ENCODE peak calls at places on chromosomes 2 and 18, in seven cellular contexts. D is choroid plexus epithelial cell, G is left lung, R is IMR-90, P is upper lobe of right lung, W is mucosa of descending colon, J is fibroblast of pulmonary artery. K is an unnamed sample.

GRCh38 chr2:147628971-147629421 is 215.8 kb upstream of the ACVR2A start:
- DNase-seq in D (no peak), G (no peak), R (no peak), P (no peak), W (no peak), J (no peak), K (peak)

GRCh38 chr2:113157897-113158753 is 15.6 kb upstream of the PSD4 start:
- DNase-seq in D (peak), G (no peak), R (peak), P (no peak), W (no peak), J (peak), K (peak)

GRCh38 chr2:85389139-85389538 is 21.0 kb downstream of the CAPG start:
- DNase-seq in D (no peak), G (no peak), R (no peak), P (no peak), W (no peak), J (no peak), K (no peak)

GRCh38 chr18:28706397-28706796 is 529.5 kb upstream of the CDH2 start:
- DNase-seq in D (no peak), G (no peak), R (no peak), P (no peak), W (no peak), J (no peak), K (no peak)

GRCh38 chr2:95052301-95052700 is 26.8 kb downstream of the MAL start:
- DNase-seq in D (no peak), G (no peak), R (no peak), P (peak), W (no peak), J (no peak), K (peak)

GRCh38 chr2:64914735-64915509 is 74.3 kb upstream of the SLC1A4 start:
- DNase-seq in D (peak), G (no peak), R (peak), P (no peak), W (no peak), J (peak), K (no peak)

GRCh38 chr2:40041983-40042382 is 262.9 kb upstream of the THUMPD2 start:
- DNase-seq in D (peak), G (no peak), R (peak), P (no peak), W (no peak), J (peak), K (no peak)

GRCh38 chr2:238039985-238040384 is 20.8 kb upstream of the SCLY start:
- DNase-seq in D (no peak), G (no peak), R (no peak), P (no peak), W (no peak), J (no peak), K (no peak)

GRCh38 chr2:135916232-135916631 is 40.0 kb upstream of the MCM6 start:
- DNase-seq in D (peak), G (no peak), R (peak), P (no peak), W (no peak), J (peak), K (peak)

GRCh38 chr18:13267517-13267916 is 49.0 kb downstream of the LDLRAD4 start:
- DNase-seq in D (no peak), G (no peak), R (no peak), P (peak), W (no peak), J (no peak), K (no peak)

GRCh38 chr2:17878222-17879136 is at the start of gene KCNS3:
- DNase-seq in D (peak), G (peak), R (peak), P (peak), W (peak), J (peak), K (peak)

GRCh38 chr18:26794210-26795101 is 71.1 kb downstream of the AQP4 start:
- DNase-seq in D (no peak), G (no peak), R (no peak), P (no peak), W (no peak), J (no peak), K (peak)

GRCh38 chr2:121187922-121188411 is 97.0 kb downstream of the TFCP2L1 start:
- DNase-seq in D (no peak), G (no peak), R (no peak), P (no peak), W (no peak), J (no peak), K (no peak)

GRCh38 chr18:39105095-39105494 is 1539.5 kb upstream of the CELF4 start:
- DNase-seq in D (no peak), G (no peak), R (no peak), P (no peak), W (no peak), J (no peak), K (no peak)

GRCh38 chr2:66582975-66583842 is 148.3 kb downstream of the MEIS1 start:
- DNase-seq in D (no peak), G (no peak), R (peak), P (no peak), W (no peak), J (no peak), K (no peak)

GRCh38 chr2:25078171-25079049 is 36.5 kb downstream of the EFR3B start:
- DNase-seq in D (peak), G (no peak), R (peak), P (no peak), W (no peak), J (peak), K (peak)

GRCh38 chr18:59954746-59955145 is 55.0 kb downstream of the PMAIP1 start:
- DNase-seq in D (peak), G (no peak), R (peak), P (no peak), W (no peak), J (peak), K (peak)

GRCh38 chr2:42979416-42979869 is 187.1 kb upstream of the HAAO start:
- DNase-seq in D (no peak), G (no peak), R (no peak), P (peak), W (peak), J (no peak), K (no peak)
- TF ChIP-seq CTCF in D (peak), G (no peak), R (no peak), P (no peak), W (no peak), J (no peak), K (no peak)

GRCh38 chr2:55057474-55057873 is 7.2 kb upstream of the RTN4 start:
- DNase-seq in D (no peak), G (no peak), R (no peak), P (no peak), W (no peak), J (no peak), K (no peak)

GRCh38 chr2:55052087-55053061 is 2.1 kb upstream of the RTN4 start:
- DNase-seq in D (no peak), G (no peak), R (peak), P (no peak), W (no peak), J (no peak), K (no peak)

GRCh38 chr2:55054076-55054475 is 3.8 kb upstream of the RTN4 start:
- DNase-seq in D (no peak), G (no peak), R (no peak), P (no peak), W (no peak), J (no peak), K (no peak)

GRCh38 chr2:55054476-55054875 is 4.2 kb upstream of the RTN4 start:
- DNase-seq in D (no peak), G (no peak), R (no peak), P (no peak), W (no peak), J (no peak), K (no peak)

GRCh38 chr2:55056024-55056521 is 5.8 kb upstream of the RTN4 start:
- DNase-seq in D (peak), G (no peak), R (peak), P (no peak), W (no peak), J (peak), K (peak)
- H3K4me3 ChIP-seq in D (peak), G (no peak), R (no peak), P (no peak), W (no peak), J (no peak), K (no peak)

GRCh38 chr18:63152096-63152495 is 167.5 kb downstream of the BCL2 start:
- DNase-seq in D (no peak), G (no peak), R (no peak), P (no peak), W (no peak), J (no peak), K (no peak)

GRCh38 chr18:63150326-63150725 is 169.2 kb downstream of the BCL2 start:
- DNase-seq in D (no peak), G (no peak), R (no peak), P (no peak), W (no peak), J (no peak), K (no peak)

GRCh38 chr18:63152791-63153190 is 166.8 kb downstream of the BCL2 start:
- DNase-seq in D (no peak), G (no peak), R (no peak), P (no peak), W (no peak), J (no peak), K (no peak)

GRCh38 chr18:63149200-63149587 is 170.4 kb downstream of the BCL2 start:
- DNase-seq in D (no peak), G (no peak), R (no peak), P (no peak), W (no peak), J (no peak), K (no peak)

GRCh38 chr18:63150942-63151421 is 168.6 kb downstream of the BCL2 start:
- DNase-seq in D (no peak), G (no peak), R (no peak), P (no peak), W (no peak), J (no peak), K (peak)
- TF ChIP-seq CTCF in D (no peak), G (no peak), R (no peak), P (no peak), W (no peak), J (no peak), K (no peak)

DNA sequence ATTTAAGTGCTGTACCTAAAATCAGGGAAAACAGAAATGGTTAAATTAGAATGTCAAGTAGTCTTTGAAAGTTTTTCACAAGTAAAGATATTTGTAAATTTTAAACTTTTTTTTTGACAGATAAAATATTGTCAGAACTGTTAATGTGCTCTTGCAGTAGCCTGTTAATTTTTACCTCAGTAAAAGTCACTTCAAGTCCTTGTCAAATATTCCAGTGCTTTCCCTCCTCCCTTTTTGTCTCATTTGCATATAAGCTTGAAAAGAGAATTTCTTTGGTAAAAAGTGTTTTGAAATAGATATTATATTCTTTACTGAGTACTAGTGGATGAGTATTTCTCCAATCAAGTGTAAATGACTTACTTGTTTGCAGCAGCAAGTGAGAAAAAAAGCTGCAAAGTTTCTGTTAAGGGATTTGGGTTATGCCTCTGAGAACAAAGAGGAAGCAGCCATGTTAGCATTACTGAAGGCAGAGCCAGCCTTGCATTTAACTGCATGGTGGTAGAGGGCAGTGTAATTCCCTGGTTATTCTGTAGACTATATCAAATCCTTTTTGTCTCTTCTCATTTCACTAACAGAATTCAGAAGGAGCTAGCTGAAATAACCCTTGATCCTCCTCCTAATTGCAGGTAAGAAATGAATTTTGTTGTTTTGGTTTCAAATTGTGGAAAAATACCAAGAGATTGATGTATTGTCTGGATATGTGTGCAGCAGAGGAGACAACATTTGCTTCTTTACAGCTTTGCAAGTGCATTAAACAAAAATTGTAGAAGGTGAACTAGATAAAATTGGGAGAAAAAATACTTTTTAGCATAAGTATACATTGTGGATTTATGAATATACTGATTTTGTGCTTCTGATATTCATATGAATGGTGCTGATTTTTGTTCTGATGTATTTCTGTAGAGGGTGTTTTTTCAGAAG is 3.3 kb downstream of the UBE2E3 start:
- DNase-seq in D (peak), G (no peak), R (peak), P (no peak), W (no peak), J (peak), K (peak)
- H3K4me3 ChIP-seq in D (peak), G (no peak), R (no peak), P (no peak), W (no peak), J (peak), K (no peak)

DNA sequence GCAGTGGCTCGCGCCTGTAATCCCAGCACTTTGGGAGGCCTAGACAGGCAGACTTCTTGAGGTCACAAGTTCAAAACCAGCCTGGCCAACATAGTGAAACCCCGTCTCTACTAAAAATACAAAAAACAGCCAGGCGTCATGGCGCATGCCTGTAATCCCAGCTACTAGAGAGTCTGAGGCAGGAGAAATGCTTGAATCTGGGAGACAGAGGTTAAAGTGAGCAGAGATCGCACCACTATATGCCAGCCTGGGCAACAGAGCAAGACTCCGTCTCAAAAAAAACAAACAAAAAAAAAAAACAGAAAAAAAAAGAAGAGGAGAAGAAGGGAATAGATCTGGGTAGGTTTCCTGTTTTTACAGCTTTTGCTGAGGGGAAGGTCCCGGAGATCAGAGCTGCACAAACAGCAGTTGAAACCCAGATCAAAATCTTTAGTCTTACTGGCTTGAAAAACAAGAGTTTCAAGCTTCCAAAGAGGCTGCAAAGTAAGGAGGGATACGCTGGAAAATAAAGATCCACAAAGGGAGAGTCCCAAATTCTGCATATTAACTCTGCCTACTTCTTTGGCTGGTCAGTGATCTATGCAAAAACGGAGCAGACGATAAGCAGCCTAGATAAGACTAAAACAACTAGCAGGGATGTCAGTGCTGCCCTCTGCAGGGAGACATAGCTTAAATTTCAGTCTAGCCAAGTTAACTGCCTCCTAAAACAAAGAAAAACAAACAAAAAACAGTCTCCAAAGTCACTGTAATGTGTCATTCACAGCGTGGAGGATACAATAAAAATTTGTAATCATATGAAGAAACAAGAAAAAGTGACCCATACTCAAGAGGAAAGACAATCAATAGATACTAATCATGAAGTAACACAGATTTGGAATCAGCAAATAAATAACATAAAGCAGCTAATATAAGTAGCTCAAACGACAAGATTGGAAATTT is 74.1 kb downstream of the TLK1 start:
- DNase-seq in D (peak), G (no peak), R (peak), P (no peak), W (no peak), J (peak), K (peak)
- TF ChIP-seq CTCF in D (peak), G (peak), R (peak), P (peak), W (peak), J (peak), K (peak)

GRCh38 chr2:202031261-202031986 is 2.2 kb upstream of the FZD7 start:
- DNase-seq in D (no peak), G (no peak), R (no peak), P (no peak), W (no peak), J (no peak), K (no peak)
- H3K4me3 ChIP-seq in D (no peak), G (no peak), R (peak), P (peak), W (no peak), J (no peak), K (no peak)

DNA sequence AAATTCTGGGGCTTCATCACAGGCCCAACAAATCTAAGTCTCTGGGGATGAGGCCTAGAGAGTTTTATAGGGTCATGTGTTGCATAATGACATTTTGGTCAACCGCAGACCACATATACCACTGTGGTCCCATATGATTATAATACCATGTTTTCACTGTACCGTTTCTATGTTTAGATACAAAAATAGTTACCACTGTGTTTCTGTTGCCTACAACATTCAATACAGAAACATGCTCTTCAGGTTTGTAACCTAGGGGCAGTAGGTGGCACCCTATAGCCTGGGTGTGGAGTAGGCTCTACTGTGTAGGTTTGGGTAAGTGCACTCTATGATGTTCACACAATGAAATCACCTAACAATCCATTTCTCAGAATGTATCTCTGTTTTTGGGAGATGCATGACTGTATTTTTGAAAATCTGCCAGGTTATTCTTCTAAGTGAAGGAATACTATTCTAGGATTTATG is 485.2 kb downstream of the PTPRM start:
- DNase-seq in D (no peak), G (no peak), R (peak), P (no peak), W (no peak), J (peak), K (peak)
- TF ChIP-seq CTCF in D (no peak), G (no peak), R (no peak), P (no peak), W (no peak), J (no peak), K (peak)

DNA sequence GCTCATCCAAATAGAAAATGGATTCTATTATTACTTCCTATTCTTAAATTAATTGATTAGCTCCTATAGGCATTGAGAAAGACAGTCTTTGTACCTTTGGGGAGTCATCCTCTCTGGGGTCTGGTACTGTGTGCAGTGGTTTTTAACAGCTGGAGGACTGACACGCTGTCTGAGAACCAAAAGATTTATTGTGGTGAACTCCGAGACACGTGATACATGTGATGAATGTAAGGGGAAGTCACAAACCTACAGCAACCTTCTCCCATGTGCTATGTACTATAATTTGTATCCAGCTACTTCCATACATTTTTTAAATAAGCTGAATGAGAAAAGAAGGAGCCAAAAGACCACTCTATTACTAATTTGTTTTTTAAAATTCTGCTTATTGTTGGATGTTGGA is 133.7 kb downstream of the GALNT3 start:
- DNase-seq in D (no peak), G (no peak), R (no peak), P (no peak), W (no peak), J (no peak), K (no peak)
- H3K4me3 ChIP-seq in D (no peak), G (no peak), R (no peak), P (no peak), W (no peak), J (no peak), K (no peak)

GRCh38 chr2:229825476-229825875 is 96.3 kb downstream of the TRIP12 start:
- DNase-seq in D (no peak), G (no peak), R (no peak), P (no peak), W (no peak), J (no peak), K (no peak)
- TF ChIP-seq CTCF in D (peak), G (no peak), R (no peak), P (no peak), W (no peak), J (no peak), K (no peak)

K was measured in epithelial cell of esophagus.